ENCODE peak calls at places on chromosome 12, in four cellular contexts. N is thyroid gland, J is astrocyte, I is AG04450. E is an unnamed sample.
A peak's percentile ranks its signal among the peaks of the same experiment; 100 is the strongest.

GRCh38 chr12:4270016-4270669 is 3.4 kb upstream of the CCND2 start:
- DNase-seq in I (no peak), J (no peak), N (peak; percentile 15), E (no peak)

GRCh38 chr12:108156717-108157116 is 27.6 kb downstream of the WSCD2 start:
- DNase-seq in I (no peak), N (no peak), J (no peak), E (peak; percentile 17)

GRCh38 chr12:104505095-104505819 is 48.5 kb downstream of the CHST11 start:
- DNase-seq in N (no peak), J (no peak), I (no peak), E (no peak)

GRCh38 chr12:50780016-50780415 is 16.1 kb downstream of the ATF1 start:
- DNase-seq in N (no peak), I (no peak), J (no peak), E (no peak)

GRCh38 chr12:94272280-94272679 is 123.9 kb downstream of the PLXNC1 start:
- DNase-seq in J (no peak), N (no peak), I (no peak), E (no peak)

GRCh38 chr12:29054790-29055663 is 94.1 kb upstream of the FAR2 start:
- DNase-seq in J (peak; percentile 13), N (no peak), I (no peak), E (no peak)

GRCh38 chr12:8609061-8609570 is 3.5 kb downstream of the AICDA start:
- DNase-seq in J (peak; percentile 33), I (peak; percentile 11), N (no peak), E (peak; percentile 54)

GRCh38 chr12:129074379-129074778 is 221.1 kb downstream of the GLT1D1 start:
- DNase-seq in N (no peak), J (no peak), I (no peak), E (no peak)

GRCh38 chr12:13154851-13155250 is 41.7 kb upstream of the EMP1 start:
- DNase-seq in J (no peak), I (no peak), N (no peak), E (no peak)

GRCh38 chr12:104204690-104205480 is 10.7 kb upstream of the TXNRD1 start:
- DNase-seq in N (no peak), I (no peak), J (no peak), E (no peak)

GRCh38 chr12:105850103-105850968 is 288.4 kb downstream of the NUAK1 start:
- DNase-seq in N (no peak), J (peak; percentile 30), I (no peak), E (no peak)

GRCh38 chr12:19373569-19373968 is 65.7 kb upstream of the AEBP2 start:
- DNase-seq in N (no peak), J (no peak), I (no peak), E (no peak)

GRCh38 chr12:4001869-4002268 is 128.7 kb upstream of the PARP11 start:
- DNase-seq in N (no peak), J (no peak), I (no peak), E (no peak)

GRCh38 chr12:131938082-131938481 is 9.0 kb downstream of the PUS1 start:
- DNase-seq in J (no peak), I (no peak), N (no peak), E (no peak)

GRCh38 chr12:123854918-123855317 is 92.8 kb downstream of the DNAH10 start:
- DNase-seq in N (no peak), J (no peak), I (no peak), E (no peak)

GRCh38 chr12:104121001-104121400 is 17.0 kb downstream of the NFYB start:
- DNase-seq in J (peak; percentile 77), I (peak; percentile 29), N (no peak), E (peak; percentile 35)

GRCh38 chr12:43805149-43805856 is 814 bp downstream of the TWF1 start:
- DNase-seq in J (peak; percentile 6), N (no peak), I (no peak), E (peak; percentile 5)

GRCh38 chr12:52184813-52185212 is 7.0 kb downstream of the KRT80 start:
- DNase-seq in J (no peak), N (no peak), I (no peak), E (no peak)

GRCh38 chr12:104784592-104784991 is 173.5 kb downstream of the SLC41A2 start:
- DNase-seq in J (no peak), N (no peak), I (no peak), E (no peak)

GRCh38 chr12:2376855-2377657 is 324.3 kb downstream of the CACNA1C start:
- DNase-seq in I (no peak), N (no peak), J (no peak), E (no peak)

GRCh38 chr12:115975411-115975810 is 302.1 kb downstream of the MED13L start:
- DNase-seq in N (no peak), J (no peak), I (no peak), E (no peak)

GRCh38 chr12:108798551-108799221 is 58.7 kb downstream of the SSH1 start:
- DNase-seq in J (peak; percentile 52), I (no peak), N (no peak), E (no peak)

GRCh38 chr12:52278931-52279682 is 4.7 kb downstream of the KRT86 start:
- DNase-seq in J (peak; percentile 30), I (peak; percentile 38), N (peak; percentile 85), E (peak; percentile 82)

GRCh38 chr12:122086088-122086487 is 7.5 kb downstream of the MLXIP start:
- DNase-seq in J (no peak), N (no peak), I (no peak), E (no peak)

GRCh38 chr12:5456906-5457305 is 25.0 kb downstream of the NTF3 start:
- DNase-seq in N (no peak), J (peak; percentile 70), I (peak; percentile 57), E (no peak)

GRCh38 chr12:14048949-14049545 is 67.6 kb upstream of the GRIN2B start:
- DNase-seq in N (no peak), I (no peak), J (no peak), E (no peak)

GRCh38 chr12:38664661-38665269 is 240.6 kb downstream of the CPNE8 start:
- DNase-seq in J (no peak), N (no peak), I (no peak), E (peak; percentile 5)
- TF ChIP-seq CTCF in J (peak; percentile 34), N (no peak), I (no peak), E (peak; percentile 64)

GRCh38 chr12:107014050-107014449 is 27.1 kb upstream of the MTERF2 start:
- DNase-seq in N (peak; percentile 36), I (no peak), J (no peak), E (peak; percentile 80)

GRCh38 chr12:107011519-107011918 is 24.6 kb upstream of the MTERF2 start:
- DNase-seq in N (no peak), I (no peak), J (no peak), E (no peak)

GRCh38 chr12:107019546-107019945 is 32.6 kb upstream of the MTERF2 start:
- DNase-seq in I (no peak), N (no peak), J (no peak), E (no peak)

GRCh38 chr12:107012736-107013425 is 25.9 kb upstream of the MTERF2 start:
- DNase-seq in J (no peak), N (no peak), I (no peak), E (no peak)

GRCh38 chr12:107017042-107017441 is 30.1 kb upstream of the MTERF2 start:
- DNase-seq in N (no peak), J (no peak), I (no peak), E (no peak)
- H3K27ac ChIP-seq in N (no peak overlapping the region), J (no peak overlapping the region), I (no peak overlapping the region), E (no peak overlapping the region)

GRCh38 chr12:20950248-20950647 is 139.7 kb downstream of the SLCO1B3 start:
- DNase-seq in J (no peak), I (no peak), N (no peak), E (peak; percentile 0)

DNA sequence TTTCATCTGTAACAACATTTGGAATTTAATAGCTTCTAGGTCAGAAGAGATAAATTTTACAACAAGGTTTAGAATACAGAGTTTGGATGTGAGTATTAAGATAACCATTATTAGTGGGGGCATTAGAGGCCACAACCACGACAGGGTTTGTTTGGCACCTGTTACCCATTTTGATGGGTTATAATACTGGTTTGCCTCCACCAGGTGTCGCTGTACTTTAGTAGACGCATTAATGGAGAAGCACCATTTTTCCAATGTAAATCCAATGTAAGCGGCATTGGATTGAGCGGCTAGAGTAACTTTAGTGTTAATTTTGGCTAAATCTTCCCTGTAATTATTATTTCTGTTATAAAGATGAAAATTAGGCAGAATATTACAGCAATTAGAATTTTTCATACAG is 136.2 kb downstream of the SLCO1B3 start:
- DNase-seq in J (no peak), I (no peak), N (peak; percentile 2), E (no peak)
- TF ChIP-seq CTCF in J (peak; percentile 45), I (no peak), N (no peak), E (no peak)

DNA sequence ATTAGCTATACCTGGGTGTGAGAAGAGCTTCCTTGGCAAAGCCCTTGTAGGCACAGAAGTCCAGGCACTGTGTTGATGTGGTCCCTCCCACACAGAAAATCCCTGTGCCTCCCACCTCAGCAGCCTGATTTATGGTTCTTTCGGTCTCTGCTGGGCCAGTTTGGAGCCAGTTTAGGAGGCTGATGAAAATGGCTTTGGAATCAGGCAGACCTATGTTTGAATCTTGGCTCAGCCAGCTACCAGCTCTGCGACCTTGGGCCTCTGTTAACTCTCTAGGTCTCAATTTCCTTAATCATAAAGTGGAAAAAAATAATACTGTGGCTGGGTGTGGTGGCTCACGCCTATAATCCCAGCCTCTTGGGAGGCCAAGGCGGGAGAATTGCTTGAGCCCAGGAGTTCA is 9.6 kb upstream of the IFT81 start:
- DNase-seq in N (no peak), I (no peak), J (no peak), E (no peak)
- H3K27ac ChIP-seq in N (no peak overlapping the region), I (no peak overlapping the region), J (no peak overlapping the region), E (no peak overlapping the region)